ENCODE peak calls at places on chromosome 14, in ten cellular contexts. U is neural progenitor cell, V is lower lobe of right lung, Y is fibroblast of pulmonary artery, B is neural crest cell, D is brain microvascular endothelial cell, P is mucosa of descending colon, T is breast epithelium, R is HepG2, A is kidney epithelial cell. H is an unnamed sample.

GRCh38 chr14:36605506-36605857 is 23.1 kb upstream of the NKX2-8 start:
- DNase-seq in U (no peak), V (no peak), Y (peak; percentile 11), B (no peak), D (no peak), P (no peak), T (no peak), R (peak; percentile 33), A (no peak), H (no peak)

GRCh38 chr14:75063013-75063412 is 811 bp downstream of the ACYP1 start:
- DNase-seq in U (no peak), V (no peak), Y (no peak), B (no peak), D (no peak), P (no peak), T (no peak), R (no peak), A (no peak), H (no peak)

GRCh38 chr14:65352964-65353530 is 59.5 kb upstream of the FUT8 start:
- DNase-seq in U (no peak), V (no peak), Y (no peak), B (no peak), D (no peak), P (no peak), T (no peak), R (no peak), A (peak; percentile 41), H (no peak)

GRCh38 chr14:68467425-68467824 is 325.4 kb downstream of the ZFP36L1 start:
- DNase-seq in U (no peak), V (no peak), Y (no peak), B (no peak), D (no peak), P (no peak), T (no peak), R (no peak), A (no peak), H (no peak)

GRCh38 chr14:104545151-104545931 is 34.2 kb upstream of the C14orf180 start:
- DNase-seq in U (no peak), V (no peak), Y (no peak), B (no peak), D (no peak), P (no peak), T (peak; percentile 49), R (no peak), A (no peak), H (peak; percentile 55)

GRCh38 chr14:39232554-39233415 is 930 bp upstream of the MIA2 start:
- DNase-seq in U (no peak), V (no peak), Y (peak; percentile 91), B (no peak), D (peak; percentile 77), P (no peak), T (no peak), R (peak; percentile 90), A (no peak), H (no peak)

GRCh38 chr14:25406818-25407217 is 356.9 kb upstream of the STXBP6 start:
- DNase-seq in U (peak; percentile 76), V (no peak), Y (peak; percentile 27), B (peak; percentile 36), D (peak; percentile 1), P (peak; percentile 81), T (no peak), R (peak; percentile 68), A (no peak), H (no peak)

GRCh38 chr14:32436993-32437392 is 107.9 kb downstream of the AKAP6 start:
- DNase-seq in U (no peak), V (no peak), Y (peak; percentile 18), B (no peak), D (no peak), P (no peak), T (no peak), R (no peak), A (no peak), H (no peak)

GRCh38 chr14:88346048-88346639 is 23.1 kb upstream of the KCNK10 start:
- DNase-seq in U (no peak), V (no peak), Y (no peak), B (no peak), D (no peak), P (no peak), T (no peak), R (peak; percentile 71), A (no peak), H (no peak)

GRCh38 chr14:81655423-81656314 is 122.0 kb upstream of the SEL1L start:
- DNase-seq in U (no peak), V (no peak), Y (no peak), B (no peak), D (no peak), P (no peak), T (no peak), R (peak; percentile 50), A (no peak), H (no peak)

GRCh38 chr14:90645842-90646443 is 170.3 kb downstream of the TTC7B start:
- DNase-seq in U (peak; percentile 33), V (no peak), Y (peak; percentile 21), B (no peak), D (peak; percentile 23), P (no peak), T (no peak), R (peak; percentile 32), A (peak; percentile 92), H (no peak)

DNA sequence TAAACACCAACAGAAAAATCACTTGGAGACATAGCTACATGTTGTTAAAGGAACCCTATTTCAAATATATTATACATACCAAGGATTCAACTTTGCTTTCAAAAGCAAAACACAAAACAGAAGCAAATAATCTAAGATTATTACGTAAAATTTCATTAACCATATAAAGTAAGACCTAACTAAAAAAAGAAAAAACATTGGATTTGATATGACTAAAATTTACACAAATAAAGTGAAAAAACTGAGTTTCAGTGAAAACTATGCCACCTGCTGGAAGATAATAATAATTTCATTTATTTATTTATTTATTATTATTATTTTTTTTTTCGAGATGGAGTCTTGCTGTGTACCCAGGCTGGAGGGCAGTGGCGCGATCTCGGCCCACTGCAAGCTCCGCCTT is 45.2 kb downstream of the WDHD1 start:
- DNase-seq in U (no peak), V (no peak), Y (peak; percentile 44), B (no peak), D (no peak), P (no peak), T (no peak), R (no peak), A (no peak), H (no peak)
- TF ChIP-seq CTCF in U (peak; percentile 31), V (peak; percentile 29), Y (peak; percentile 8), B (peak; percentile 65), D (no peak), P (no peak), T (peak; percentile 8), R (no peak), A (no peak), H (no peak)

GRCh38 chr14:44108601-44109000 is 398.5 kb downstream of the FSCB start:
- DNase-seq in U (no peak), V (no peak), Y (peak; percentile 8), B (no peak), D (no peak), P (no peak), T (no peak), R (no peak), A (no peak), H (no peak)
- TF ChIP-seq CTCF in U (no peak), V (no peak), Y (no peak), B (no peak), D (no peak), P (no peak), T (no peak), R (no peak), A (no peak), H (no peak)

GRCh38 chr14:76964695-76965094 is 63.8 kb downstream of the IRF2BPL start:
- DNase-seq in U (no peak), V (no peak), Y (no peak), B (no peak), D (no peak), P (no peak), T (no peak), R (no peak), A (no peak), H (no peak)

GRCh38 chr14:76966535-76966934 is 62.0 kb downstream of the IRF2BPL start:
- DNase-seq in U (no peak), V (no peak), Y (no peak), B (no peak), D (no peak), P (no peak), T (no peak), R (no peak), A (no peak), H (no peak)

GRCh38 chr14:76967788-76968187 is 60.7 kb downstream of the IRF2BPL start:
- DNase-seq in U (no peak), V (no peak), Y (no peak), B (no peak), D (no peak), P (no peak), T (no peak), R (no peak), A (no peak), H (no peak)

GRCh38 chr14:76963366-76963765 is 65.1 kb downstream of the IRF2BPL start:
- DNase-seq in U (no peak), V (no peak), Y (no peak), B (no peak), D (no peak), P (no peak), T (no peak), R (no peak), A (no peak), H (no peak)

DNA sequence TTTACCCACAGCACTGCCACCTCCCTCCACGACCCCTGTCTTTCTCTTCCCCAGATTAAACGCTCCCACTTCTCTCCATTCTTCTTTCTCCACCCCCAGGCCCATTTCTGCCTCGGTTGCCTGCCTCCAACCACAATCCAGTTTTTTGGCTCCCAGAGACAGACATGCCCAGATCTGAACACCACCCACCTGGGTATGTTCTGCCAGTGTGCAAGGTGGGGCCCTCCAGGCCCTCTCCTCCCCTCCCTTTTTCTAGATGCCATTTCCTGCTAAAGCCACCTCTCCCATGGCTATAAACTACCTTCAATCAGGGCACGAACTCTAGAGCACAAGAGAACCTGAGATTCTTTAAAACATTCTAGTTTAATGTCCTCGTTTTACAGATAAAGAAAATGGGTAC is 63.3 kb downstream of the IRF2BPL start:
- DNase-seq in U (no peak), V (no peak), Y (no peak), B (no peak), D (no peak), P (peak; percentile 55), T (no peak), R (no peak), A (no peak), H (no peak)
- TF ChIP-seq CTCF in U (no peak), V (no peak), Y (no peak), B (no peak), D (no peak), P (no peak), T (no peak), R (no peak), A (no peak), H (no peak)

GRCh38 chr14:80546056-80546854 is 335.0 kb upstream of the DIO2 start:
- DNase-seq in U (no peak), V (no peak), Y (peak; percentile 7), B (no peak), D (no peak), P (no peak), T (no peak), R (no peak), A (no peak), H (no peak)
- TF ChIP-seq CTCF in U (no peak), V (no peak), Y (peak; percentile 2), B (no peak), D (peak; percentile 3), P (no peak), T (no peak), R (no peak), A (no peak), H (no peak)